ENCODE peak calls at places on chromosomes 6 and 20, in six cellular contexts. Q is A549, J is foreskin fibroblast, F is endothelial cell of umbilical vein, I is fibroblast of the aortic adventitia, E is AG09309. V is an unnamed sample.

GRCh38 chr6:33156964-33157363 is 35.3 kb downstream of the COL11A2 start:
- DNase-seq in Q (no peak), J (no peak), F (no peak), I (no peak), E (no peak), V (no peak)

GRCh38 chr6:11208267-11208666 is 24.2 kb downstream of the NEDD9 start:
- DNase-seq in Q (no peak), J (no peak), F (no peak), I (no peak), E (no peak), V (no peak)

GRCh38 chr6:46098678-46099077 is 31.1 kb upstream of the ENPP4 start:
- DNase-seq in Q (no peak), J (no peak), F (peak), I (no peak), E (no peak), V (no peak)

GRCh38 chr20:3251806-3252205 is 12.8 kb upstream of the SLC4A11 start:
- DNase-seq in Q (no peak), J (no peak), F (no peak), I (peak), E (no peak), V (no peak)

GRCh38 chr20:5113615-5113986 is 6.2 kb downstream of the PCNA start:
- DNase-seq in Q (no peak), J (no peak), F (no peak), I (no peak), E (no peak), V (no peak)

GRCh38 chr6:73665686-73666319 is 12.0 kb upstream of the SLC17A5 start:
- DNase-seq in Q (no peak), J (no peak), F (no peak), I (no peak), E (no peak), V (no peak)

GRCh38 chr20:57662313-57663240 is 42.4 kb upstream of the ZBP1 start:
- DNase-seq in Q (no peak), J (no peak), F (no peak), I (no peak), E (no peak), V (no peak)

GRCh38 chr20:24643731-24644130 is 174.3 kb downstream of the SYNDIG1 start:
- DNase-seq in Q (no peak), J (peak), F (no peak), I (no peak), E (no peak), V (no peak)

GRCh38 chr20:62598761-62599194 is 43.5 kb upstream of the SLCO4A1 start:
- DNase-seq in Q (peak), J (no peak), F (no peak), I (no peak), E (no peak), V (no peak)

GRCh38 chr6:164097557-164098398 is 683.3 kb downstream of the QKI start:
- DNase-seq in Q (no peak), J (no peak), F (peak), I (peak), E (no peak), V (no peak)

GRCh38 chr6:166269301-166270039 is 38.7 kb downstream of the PRR18 start:
- DNase-seq in Q (no peak), J (no peak), F (no peak), I (no peak), E (no peak), V (no peak)

GRCh38 chr20:64053841-64054661 is 4.6 kb upstream of the SOX18 start:
- DNase-seq in Q (peak), J (no peak), F (peak), I (peak), E (no peak), V (no peak)

GRCh38 chr6:110360671-110361070 is 2.5 kb upstream of the METTL24 start:
- DNase-seq in Q (no peak), J (no peak), F (no peak), I (no peak), E (no peak), V (no peak)

GRCh38 chr6:82361631-82362030 is 2.0 kb upstream of the TPBG start:
- DNase-seq in Q (no peak), J (no peak), F (no peak), I (peak), E (no peak), V (no peak)

GRCh38 chr6:159008656-159009288 is 8.8 kb upstream of the RSPH3 start:
- DNase-seq in Q (peak), J (no peak), F (peak), I (peak), E (no peak), V (no peak)

GRCh38 chr20:436476-436875 is 25.9 kb downstream of the TBC1D20 start:
- DNase-seq in Q (no peak), J (no peak), F (no peak), I (no peak), E (no peak), V (no peak)

GRCh38 chr20:37566590-37567330 is 39.1 kb upstream of the BLCAP start:
- DNase-seq in Q (no peak), J (no peak), F (no peak), I (no peak), E (no peak), V (no peak)

GRCh38 chr6:11752350-11752749 is 26.3 kb downstream of the ADTRP start:
- DNase-seq in Q (no peak), J (no peak), F (no peak), I (no peak), E (no peak), V (no peak)

GRCh38 chr6:113414511-113414910 is 442.6 kb upstream of the MARCKS start:
- DNase-seq in Q (peak), J (peak), F (peak), I (peak), E (peak), V (no peak)

GRCh38 chr6:85354761-85355618 is 94.9 kb upstream of the NT5E start:
- DNase-seq in Q (peak), J (peak), F (peak), I (peak), E (peak), V (peak)

GRCh38 chr20:1707588-1708449 is 50.2 kb upstream of the SIRPG start:
- DNase-seq in Q (no peak), J (no peak), F (no peak), I (no peak), E (no peak), V (no peak)

GRCh38 chr20:21450572-21450971 is 53.2 kb upstream of the NKX2-4 start:
- DNase-seq in Q (no peak), J (peak), F (no peak), I (no peak), E (no peak), V (no peak)

GRCh38 chr20:60903325-60903958 is 348.6 kb upstream of the CDH4 start:
- DNase-seq in Q (no peak), J (no peak), F (no peak), I (no peak), E (no peak), V (no peak)

GRCh38 chr20:60899320-60899719 is 352.7 kb upstream of the CDH4 start:
- DNase-seq in Q (no peak), J (no peak), F (no peak), I (no peak), E (no peak), V (no peak)

GRCh38 chr20:60901831-60902230 is 350.2 kb upstream of the CDH4 start:
- DNase-seq in Q (no peak), J (no peak), F (no peak), I (no peak), E (no peak), V (no peak)

GRCh38 chr20:60895363-60896079 is 356.5 kb upstream of the CDH4 start:
- DNase-seq in Q (no peak), J (no peak), F (no peak), I (no peak), E (no peak), V (no peak)

DNA sequence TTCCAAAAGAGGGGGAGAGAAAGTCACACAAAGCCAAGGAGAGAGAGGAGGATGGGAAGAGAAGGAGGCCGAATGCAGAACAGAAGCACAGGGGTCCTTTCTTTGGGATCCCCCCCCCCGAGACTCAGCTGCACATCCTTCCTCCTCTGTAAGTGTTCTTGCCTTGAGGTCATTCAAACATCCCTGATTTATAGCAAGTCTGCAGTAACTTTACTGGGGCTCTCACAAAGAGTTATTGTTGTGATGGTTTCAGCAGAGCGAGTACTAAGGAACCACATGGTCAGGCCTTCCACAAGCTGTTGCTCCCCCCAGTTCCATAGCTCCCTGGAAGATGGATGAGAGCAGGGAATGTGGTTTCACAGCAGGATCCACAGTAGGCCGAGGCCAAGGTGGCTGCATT is 351.5 kb upstream of the CDH4 start:
- DNase-seq in Q (no peak), J (no peak), F (no peak), I (no peak), E (no peak), V (no peak)
- TF ChIP-seq CTCF in Q (no peak), J (no peak), F (no peak), I (no peak), E (no peak), V (no peak)

DNA sequence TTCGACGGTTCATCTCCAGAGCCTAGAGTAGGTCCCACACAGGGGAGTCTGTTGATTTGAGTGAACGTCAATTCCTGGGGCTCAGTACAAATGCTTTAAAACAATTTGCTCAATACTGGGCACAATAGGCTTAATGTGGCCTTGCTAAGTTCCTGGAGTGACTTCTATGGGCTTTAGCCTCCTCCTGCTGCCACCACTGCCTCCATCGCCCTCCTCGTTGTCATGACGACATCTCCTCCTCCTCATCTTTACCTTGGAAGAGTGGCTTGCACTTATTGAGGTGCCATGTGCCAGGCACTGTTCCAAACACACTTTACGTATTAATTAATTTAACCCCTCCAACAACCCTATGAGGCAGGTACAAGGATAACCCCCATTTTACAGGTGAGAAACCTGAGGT is 11.8 kb upstream of the ZMYND8 start:
- DNase-seq in Q (no peak), J (no peak), F (no peak), I (no peak), E (no peak), V (no peak)
- H3K4me3 ChIP-seq in Q (no peak), J (no peak), F (no peak), I (no peak), E (no peak), V (no peak)

GRCh38 chr6:31732029-31732428 is 2.9 kb upstream of the DDAH2 start:
- DNase-seq in Q (no peak), J (no peak), F (no peak), I (no peak), E (no peak), V (no peak)

GRCh38 chr6:31728767-31729514 is at the start of gene DDAH2:
- DNase-seq in Q (no peak), J (no peak), F (no peak), I (no peak), E (no peak), V (no peak)

GRCh38 chr6:31729515-31729978 is 448 bp upstream of the DDAH2 start:
- DNase-seq in Q (peak), J (peak), F (peak), I (peak), E (no peak), V (no peak)

GRCh38 chr6:31730631-31731086 is 1.6 kb upstream of the DDAH2 start:
- DNase-seq in Q (no peak), J (no peak), F (no peak), I (no peak), E (no peak), V (no peak)

GRCh38 chr6:31729979-31730630 is 1.0 kb upstream of the DDAH2 start:
- DNase-seq in Q (peak), J (peak), F (peak), I (peak), E (no peak), V (no peak)
- TF ChIP-seq CTCF in Q (no peak), J (peak), F (no peak), I (no peak), E (no peak), V (no peak)

GRCh38 chr20:19889011-19889953 is 127.9 kb upstream of the NAA20 start:
- DNase-seq in Q (no peak), J (no peak), F (peak), I (peak), E (peak), V (no peak)

GRCh38 chr20:19885981-19886665 is 128.1 kb downstream of the RIN2 start:
- DNase-seq in Q (peak), J (no peak), F (peak), I (peak), E (no peak), V (no peak)

GRCh38 chr20:19887566-19888268 is 129.4 kb upstream of the NAA20 start:
- DNase-seq in Q (no peak), J (no peak), F (peak), I (peak), E (no peak), V (no peak)

GRCh38 chr20:19886666-19887288 is 128.7 kb downstream of the RIN2 start:
- DNase-seq in Q (peak), J (no peak), F (no peak), I (no peak), E (no peak), V (no peak)

GRCh38 chr20:19888269-19888669 is 128.9 kb upstream of the NAA20 start:
- DNase-seq in Q (no peak), J (no peak), F (peak), I (no peak), E (no peak), V (no peak)
- H3K4me3 ChIP-seq in Q (peak), J (no peak), F (peak), I (no peak), E (no peak), V (no peak)

GRCh38 chr6:149237464-149237863 is 80.0 kb upstream of the TAB2 start:
- DNase-seq in Q (no peak), J (no peak), F (no peak), I (no peak), E (no peak), V (no peak)
- TF ChIP-seq CTCF in Q (no peak), J (no peak), F (no peak), I (no peak), E (no peak), V (no peak)

V was measured in AG04449.